ENCODE peak calls at places on chromosomes 2 and 18, in five cellular contexts. Z, K, F, R and P are unnamed samples.

GRCh38 chr2:202574541-202574940 is 60.2 kb upstream of the FAM117B start:
- DNase-seq in Z (no peak), K (no peak), F (peak), R (no peak), P (no peak)

GRCh38 chr18:59109375-59109774 is 30.3 kb upstream of the SEC11C start:
- DNase-seq in Z (no peak), K (no peak), F (no peak), R (no peak), P (no peak)

GRCh38 chr2:73284296-73285161 is at the start of gene FBXO41:
- DNase-seq in Z (peak), K (peak), F (peak), R (no peak), P (peak)

GRCh38 chr2:81412681-81413080 is 1108.1 kb upstream of the LRRTM1 start:
- DNase-seq in Z (no peak), K (peak), F (no peak), R (no peak), P (no peak)

GRCh38 chr2:216474925-216475670 is 23.5 kb upstream of the RPL37A start:
- DNase-seq in Z (no peak), K (no peak), F (no peak), R (no peak), P (no peak)

GRCh38 chr2:168673265-168674222 is 128.9 kb upstream of the NOSTRIN start:
- DNase-seq in Z (no peak), K (no peak), F (no peak), R (no peak), P (no peak)

GRCh38 chr2:64666810-64667438 is 13.2 kb upstream of the SERTAD2 start:
- DNase-seq in Z (no peak), K (no peak), F (no peak), R (no peak), P (no peak)

GRCh38 chr2:180359522-180360282 is 352.6 kb upstream of the CWC22 start:
- DNase-seq in Z (no peak), K (no peak), F (no peak), R (no peak), P (no peak)

GRCh38 chr2:133456156-133456555 is 112.1 kb downstream of the NCKAP5 start:
- DNase-seq in Z (no peak), K (no peak), F (no peak), R (no peak), P (no peak)

GRCh38 chr2:20738789-20739188 is 71.8 kb downstream of the GDF7 start:
- DNase-seq in Z (no peak), K (no peak), F (no peak), R (no peak), P (no peak)

GRCh38 chr18:25144835-25145234 is 207.1 kb downstream of the ZNF521 start:
- DNase-seq in Z (no peak), K (no peak), F (peak), R (no peak), P (no peak)

GRCh38 chr2:132816234-132816633 is 146.2 kb upstream of the LYPD1 start:
- DNase-seq in Z (no peak), K (peak), F (peak), R (no peak), P (no peak)

GRCh38 chr2:185337033-185337432 is 401.6 kb upstream of the FSIP2 start:
- DNase-seq in Z (no peak), K (no peak), F (no peak), R (no peak), P (no peak)

GRCh38 chr18:28890796-28891195 is 713.9 kb upstream of the CDH2 start:
- DNase-seq in Z (no peak), K (no peak), F (no peak), R (no peak), P (no peak)

GRCh38 chr2:168843253-168843652 is 40.8 kb downstream of the NOSTRIN start:
- DNase-seq in Z (no peak), K (no peak), F (no peak), R (no peak), P (no peak)

GRCh38 chr2:203498161-203498560 is 36.9 kb downstream of the RAPH1 start:
- DNase-seq in Z (no peak), K (peak), F (peak), R (no peak), P (no peak)

GRCh38 chr18:59140287-59140885 is 702 bp downstream of the SEC11C start:
- DNase-seq in Z (peak), K (peak), F (peak), R (peak), P (peak)

GRCh38 chr2:181896286-181896685 is 4.8 kb downstream of the ITPRID2 start:
- DNase-seq in Z (no peak), K (no peak), F (no peak), R (no peak), P (no peak)

GRCh38 chr18:49456794-49457193 is 3.7 kb downstream of the DYM start:
- DNase-seq in Z (no peak), K (no peak), F (peak), R (no peak), P (no peak)

GRCh38 chr2:222334914-222335313 is 36.1 kb upstream of the PAX3 start:
- DNase-seq in Z (no peak), K (no peak), F (no peak), R (no peak), P (no peak)

GRCh38 chr18:50805732-50806131 is 14.1 kb downstream of the MRO start:
- DNase-seq in Z (no peak), K (no peak), F (no peak), R (no peak), P (no peak)

GRCh38 chr2:170714156-170715061 is 728 bp upstream of the SP5 start:
- DNase-seq in Z (peak), K (peak), F (no peak), R (peak), P (no peak)

GRCh38 chr18:46010676-46011075 is 43.5 kb upstream of the EPG5 start:
- DNase-seq in Z (no peak), K (no peak), F (peak), R (peak), P (no peak)

GRCh38 chr2:164560181-164560792 is 61.0 kb downstream of the GRB14 start:
- DNase-seq in Z (no peak), K (peak), F (peak), R (no peak), P (no peak)

GRCh38 chr2:134778372-134778771 is 59.6 kb upstream of the TMEM163 start:
- DNase-seq in Z (no peak), K (peak), F (no peak), R (no peak), P (no peak)
- TF ChIP-seq CTCF in Z (peak), K (peak), F (no peak), R (peak), P (no peak)

DNA sequence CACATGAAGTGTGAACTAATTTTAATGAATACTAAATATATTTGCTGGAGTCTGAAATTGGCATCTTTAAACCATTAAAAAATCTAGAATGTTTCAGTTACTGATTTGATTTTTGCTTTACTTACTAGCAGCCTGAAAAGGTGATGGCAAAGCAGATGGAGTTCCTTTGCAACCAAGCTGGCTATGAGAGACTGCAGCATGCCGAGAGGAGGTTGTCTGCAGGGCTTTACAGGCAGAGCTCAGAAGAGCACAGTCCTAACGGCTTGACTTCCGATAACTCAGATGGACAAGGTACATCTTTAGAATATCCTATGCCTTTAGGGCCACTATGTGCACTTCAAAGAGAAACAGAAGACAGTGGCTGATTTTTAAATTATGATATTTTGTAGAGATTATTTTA is 36.5 kb downstream of the NAB1 start:
- DNase-seq in Z (no peak), K (no peak), F (no peak), R (no peak), P (no peak)
- TF ChIP-seq CTCF in Z (no peak), K (no peak), F (no peak), R (no peak), P (no peak)

DNA sequence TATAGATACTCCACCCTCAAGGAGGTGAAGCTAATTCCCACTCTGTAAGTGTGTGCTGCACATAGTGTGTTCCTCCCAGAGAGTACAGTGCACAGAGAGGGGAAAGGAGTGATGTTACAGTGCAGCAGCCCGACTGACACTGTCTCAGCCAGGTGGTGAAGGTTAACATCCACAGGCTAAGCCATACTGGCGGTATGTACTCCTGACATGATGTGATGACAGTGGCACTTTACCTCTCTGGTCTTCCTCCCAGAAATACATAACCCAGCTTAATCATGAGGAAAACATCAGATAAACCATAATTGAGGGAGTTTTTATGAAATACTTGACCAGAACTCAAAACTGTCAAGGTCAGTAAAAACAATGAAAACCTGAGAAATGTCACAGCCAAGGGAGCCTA is 107.1 kb downstream of the RAB3GAP1 start:
- DNase-seq in Z (no peak), K (no peak), F (no peak), R (no peak), P (no peak)
- TF ChIP-seq CTCF in Z (no peak), K (no peak), F (no peak), R (no peak), P (no peak)

DNA sequence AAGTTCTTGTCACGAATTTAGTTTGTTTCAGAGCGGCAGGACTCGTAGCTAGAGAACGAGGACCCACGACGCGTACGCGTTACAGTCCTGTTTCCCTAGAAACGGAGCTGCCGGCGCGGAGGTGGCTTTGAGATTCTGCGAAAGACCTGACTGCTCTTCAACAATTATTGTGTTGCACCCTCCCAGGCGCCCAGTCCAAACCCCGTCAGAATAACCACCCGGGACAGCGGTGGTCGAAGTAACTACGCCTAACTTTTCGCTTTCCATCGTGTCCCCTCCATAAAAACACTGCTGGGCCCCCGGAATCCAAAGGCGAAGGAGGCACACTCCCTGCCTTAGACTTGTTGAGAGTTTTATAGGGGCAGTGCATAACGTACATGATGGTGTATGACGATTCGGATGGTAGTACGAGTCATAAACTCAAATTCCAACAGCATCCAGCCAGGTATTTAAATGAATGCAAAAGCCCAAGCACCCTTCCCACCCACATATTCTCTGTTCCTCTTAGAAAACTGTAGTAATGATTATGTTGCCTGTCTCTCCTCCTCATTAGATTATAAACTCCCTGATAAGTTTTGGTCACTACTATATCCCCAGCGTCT is 651 bp upstream of the STAM2 start:
- DNase-seq in Z (no peak), K (peak), F (peak), R (no peak), P (no peak)
- TF ChIP-seq CTCF in Z (no peak), K (no peak), F (no peak), R (no peak), P (peak)

GRCh38 chr2:59182249-59182648 is 941.1 kb upstream of the FANCL start:
- DNase-seq in Z (peak), K (peak), F (peak), R (no peak), P (no peak)
- TF ChIP-seq CTCF in Z (peak), K (peak), F (peak), R (peak), P (no peak)

GRCh38 chr2:15907461-15908324 is 32.7 kb upstream of the MYCN start:
- DNase-seq in Z (no peak), K (no peak), F (no peak), R (no peak), P (no peak)
- TF ChIP-seq CTCF in Z (no peak), K (no peak), F (no peak), R (no peak), P (no peak)

GRCh38 chr2:9771481-9772017 is 71.7 kb upstream of the TAF1B start:
- DNase-seq in Z (no peak), K (peak), F (peak), R (peak), P (no peak)
- TF ChIP-seq CTCF in Z (no peak), K (peak), F (peak), R (no peak), P (no peak)

GRCh38 chr2:227125506-227125905 is 38.5 kb downstream of the COL4A4 start:
- DNase-seq in Z (peak), K (peak), F (no peak), R (no peak), P (no peak)
- TF ChIP-seq CTCF in Z (peak), K (no peak), F (peak), R (no peak), P (no peak)

GRCh38 chr2:156112323-156112722 is 220.2 kb downstream of the NR4A2 start:
- DNase-seq in Z (no peak), K (no peak), F (no peak), R (no peak), P (no peak)

GRCh38 chr2:156115338-156115737 is 217.2 kb downstream of the NR4A2 start:
- DNase-seq in Z (no peak), K (no peak), F (peak), R (no peak), P (no peak)

GRCh38 chr2:156116113-156116512 is 216.4 kb downstream of the NR4A2 start:
- DNase-seq in Z (no peak), K (no peak), F (peak), R (no peak), P (no peak)

GRCh38 chr2:156110890-156111289 is 221.6 kb downstream of the NR4A2 start:
- DNase-seq in Z (no peak), K (peak), F (no peak), R (no peak), P (no peak)
- TF ChIP-seq CTCF in Z (no peak), K (no peak), F (no peak), R (no peak), P (no peak)